ENCODE peak calls at places on chromosomes 13 and 19, in seven cellular contexts. P, M, V, N, L, R and G are unnamed samples. For H3K36me3 and H3K9me3, the result is how much of the 10 kb centered on the place peaks cover.

GRCh38 chr19:54248016-54248601 is 5.5 kb upstream of the LILRA6 start:
- DNase-seq in M (no peak), N (peak), R (no peak), P (no peak), V (no peak), L (no peak), G (no peak)

GRCh38 chr19:7413629-7414028 is 64.9 kb downstream of the ARHGEF18 start:
- DNase-seq in R (no peak), N (no peak), L (no peak), M (no peak), V (no peak), P (no peak), G (no peak)

GRCh38 chr13:32917504-32917903 is 98.7 kb upstream of the KL start:
- DNase-seq in L (no peak), V (no peak), P (no peak), M (no peak), N (no peak), R (no peak), G (no peak)

GRCh38 chr13:59891053-59891452 is 272.7 kb downstream of the DIAPH3 start:
- DNase-seq in V (no peak), P (no peak), L (no peak), R (no peak), N (no peak), M (no peak), G (no peak)

GRCh38 chr13:105336706-105337582 is 1198.5 kb downstream of the EFNB2 start:
- DNase-seq in L (no peak), M (no peak), R (no peak), V (no peak), N (peak), P (no peak), G (no peak)

GRCh38 chr13:97976551-97977375 is 23.3 kb downstream of the IPO5 start:
- DNase-seq in V (peak), R (no peak), N (no peak), P (no peak), M (no peak), L (no peak), G (no peak)

GRCh38 chr13:51541809-51542258 is 42.4 kb upstream of the WDFY2 start:
- DNase-seq in M (no peak), R (no peak), P (no peak), V (peak), N (no peak), L (no peak), G (peak)

GRCh38 chr19:56639217-56639616 is 3.7 kb upstream of the SMIM17 start:
- DNase-seq in R (no peak), V (no peak), P (peak), N (peak), M (no peak), L (no peak), G (no peak)

GRCh38 chr19:54517483-54517882 is 14.9 kb downstream of the LAIR2 start:
- DNase-seq in P (peak), R (peak), L (peak), M (no peak), N (peak), V (peak), G (peak)

GRCh38 chr13:28849441-28849840 is 29.3 kb downstream of the MTUS2 start:
- DNase-seq in P (no peak), M (no peak), L (no peak), N (no peak), R (no peak), V (no peak), G (no peak)

GRCh38 chr19:35522745-35523327 is 5.3 kb downstream of the SBSN start:
- DNase-seq in V (no peak), M (no peak), P (no peak), L (no peak), R (no peak), N (no peak), G (no peak)

GRCh38 chr19:39546599-39546998 is 6.6 kb upstream of the EID2 start:
- DNase-seq in N (no peak), V (no peak), L (no peak), M (no peak), R (no peak), P (no peak), G (no peak)

GRCh38 chr13:19845758-19846157 is 17.7 kb downstream of the ZMYM5 start:
- DNase-seq in P (no peak), R (peak), L (no peak), V (peak), N (peak), M (no peak), G (peak)

GRCh38 chr19:5491565-5491964 is 36.3 kb downstream of the ZNRF4 start:
- DNase-seq in M (no peak), N (no peak), P (no peak), V (no peak), R (no peak), L (no peak), G (no peak)

GRCh38 chr19:5951338-5951861 is 26.5 kb downstream of the RANBP3 start:
- DNase-seq in R (no peak), P (peak), N (no peak), V (no peak), L (no peak), M (no peak), G (no peak)

GRCh38 chr19:33469171-33470039 is 52.2 kb downstream of the PEPD start:
- DNase-seq in M (no peak), N (no peak), P (no peak), L (no peak), R (no peak), V (no peak), G (no peak)

GRCh38 chr13:30158774-30159445 is 148.4 kb downstream of the KATNAL1 start:
- DNase-seq in L (no peak), V (no peak), P (no peak), R (no peak), M (no peak), N (peak), G (peak)

GRCh38 chr19:38202504-38202903 is 21.5 kb downstream of the DPF1 start:
- DNase-seq in V (no peak), P (no peak), M (no peak), N (no peak), L (no peak), R (no peak), G (no peak)

DNA sequence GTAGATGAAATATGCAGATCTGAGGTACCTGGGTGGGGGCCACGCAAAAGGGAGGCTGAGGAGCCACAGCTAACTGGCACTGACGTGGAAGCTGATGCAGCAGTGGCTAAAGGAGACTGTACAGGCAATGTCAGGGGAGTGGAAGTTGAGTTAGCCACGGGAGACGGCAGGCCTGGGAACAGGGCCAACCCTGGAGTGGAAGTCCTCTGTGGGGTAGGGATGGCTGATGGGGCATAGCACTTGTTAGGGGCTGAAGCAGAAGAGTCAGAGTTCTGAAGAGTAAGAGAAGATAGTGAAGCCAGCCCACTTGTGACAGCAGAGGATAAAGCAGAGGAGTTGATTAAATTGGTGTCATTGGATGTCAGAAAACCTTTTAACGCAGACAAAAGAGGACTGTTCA is 22.8 kb upstream of the STOML3 start:
- DNase-seq in N (no peak), M (no peak), L (no peak), R (no peak), V (no peak), P (no peak), G (no peak)
- H3K36me3 ChIP-seq in N (half or more), M (under half), L (under half), R (under half), V (under half), P (under half), G (under half)

DNA sequence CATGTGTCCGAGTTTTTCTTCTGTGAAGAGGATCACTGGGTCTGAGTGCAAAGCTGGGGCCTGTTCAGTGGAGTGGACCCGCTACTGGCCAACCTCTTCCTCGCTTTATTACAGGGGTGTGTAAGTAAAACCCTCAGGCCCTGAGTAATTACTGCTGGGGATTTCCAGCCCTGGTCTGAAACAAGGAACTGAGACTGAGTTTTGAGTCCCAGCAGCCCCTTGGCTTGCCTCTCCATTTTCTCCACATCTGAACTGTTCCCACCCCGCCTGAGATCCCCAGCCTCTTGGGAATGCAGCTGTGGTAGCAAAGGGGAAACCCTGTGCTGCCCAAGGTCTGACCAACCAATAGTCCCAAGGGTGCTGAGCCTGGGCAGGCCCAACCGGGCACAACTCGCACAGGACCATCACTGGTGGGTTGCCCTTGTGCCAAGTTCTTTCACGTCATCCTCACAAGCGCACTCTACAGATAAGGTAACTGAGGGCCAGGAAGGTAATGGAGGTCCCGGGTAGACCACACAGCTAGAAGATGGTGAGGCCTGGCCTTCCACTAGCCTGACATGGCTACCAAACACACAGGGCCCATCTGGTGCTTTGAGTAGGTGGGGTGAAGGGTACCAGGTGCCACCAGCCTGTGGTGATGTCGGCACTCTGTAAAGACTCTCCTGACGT is 13.7 kb upstream of the SLC35E1 start:
- DNase-seq in N (no peak), M (no peak), P (no peak), V (peak), R (no peak), L (no peak), G (no peak)
- H3K4me3 ChIP-seq in N (no peak), M (no peak), P (no peak), V (no peak), R (no peak), L (no peak), G (no peak)

DNA sequence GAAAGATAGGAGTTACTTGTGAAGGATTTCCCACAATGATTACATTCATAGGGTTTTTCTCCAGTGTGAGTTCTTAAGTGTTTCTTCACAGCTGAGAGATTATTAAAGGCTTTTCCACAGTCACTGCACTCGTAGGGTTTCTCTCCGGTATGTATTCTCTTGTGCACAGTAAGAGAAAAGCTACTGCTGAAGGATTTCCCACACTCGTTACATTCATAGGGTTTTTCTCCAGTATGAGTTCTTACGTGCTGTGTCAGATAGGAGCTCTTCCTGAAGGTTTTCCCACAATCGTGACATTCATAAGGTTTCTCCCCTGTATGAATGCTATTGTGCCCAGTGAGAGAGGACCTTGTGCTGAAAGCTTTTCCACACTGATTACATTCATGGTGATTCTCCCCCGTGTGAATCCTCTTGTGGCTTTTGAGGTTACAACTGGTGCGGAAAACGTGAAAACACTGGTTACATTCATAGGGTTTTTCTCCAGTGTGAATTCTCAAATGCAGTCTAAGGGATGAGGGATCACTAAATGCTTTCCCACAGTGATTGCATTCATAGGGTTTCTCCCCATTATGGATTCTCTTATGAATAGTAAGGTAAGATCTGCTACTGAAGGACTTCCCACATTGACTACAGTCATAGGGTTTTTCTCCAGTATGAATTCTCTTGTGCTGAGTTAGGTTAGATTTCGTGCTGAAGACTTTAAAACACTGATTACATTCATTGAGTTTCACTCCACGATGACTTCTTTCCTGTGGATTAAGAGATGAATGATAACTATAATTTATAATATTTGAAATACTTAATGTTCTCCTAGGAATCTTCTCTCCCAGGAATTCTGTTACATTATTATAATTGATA is 20.6 kb downstream of the ZNF558 start:
- DNase-seq in P (no peak), R (no peak), L (no peak), V (no peak), N (no peak), M (no peak), G (no peak)
- H3K9me3 ChIP-seq in P (half or more), R (half or more), L (half or more), V (under half), N (under half), M (half or more), G (under half)

DNA sequence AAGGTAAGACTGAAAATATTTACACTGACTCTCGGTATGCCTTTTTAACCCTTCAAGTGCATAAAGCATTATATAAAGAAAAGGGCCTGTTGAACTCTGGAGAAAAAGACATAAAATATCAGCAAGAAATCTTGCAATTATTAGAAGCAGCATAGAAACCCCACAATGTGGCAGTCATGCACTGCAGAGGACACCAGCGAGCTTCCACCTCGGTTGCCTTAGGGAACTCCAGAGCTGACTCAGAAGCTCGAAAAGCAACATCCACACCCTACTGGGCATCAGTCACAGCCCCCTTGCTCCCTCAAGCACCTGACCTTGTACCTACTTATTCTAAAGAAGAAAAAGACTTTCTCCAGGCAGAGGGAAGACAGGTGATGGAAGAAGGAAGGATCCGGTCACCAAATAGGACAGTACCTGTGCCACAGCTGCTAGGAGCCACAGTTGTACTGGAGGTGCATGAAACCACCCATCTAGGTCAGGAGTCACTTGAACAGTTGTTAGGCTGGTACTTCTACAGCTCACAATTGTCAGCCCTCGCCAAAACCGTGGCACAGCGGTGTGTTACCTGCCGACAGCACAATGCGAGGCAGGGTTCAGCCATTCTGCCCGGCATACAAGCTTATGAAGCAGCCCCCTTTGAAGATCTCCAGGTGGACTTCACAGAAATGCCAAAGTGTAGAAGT is 2.9 kb downstream of the ZNF816 start:
- DNase-seq in P (no peak), L (no peak), M (no peak), R (no peak), N (no peak), V (no peak), G (no peak)
- H3K36me3 ChIP-seq in P (under half), L (under half), M (under half), R (under half), N (under half), V (under half), G (under half)

GRCh38 chr13:83423361-83423760 is 458.9 kb downstream of the SLITRK1 start:
- DNase-seq in P (no peak), L (no peak), R (no peak), M (no peak), N (no peak), V (no peak), G (no peak)
- H3K4me3 ChIP-seq in P (no peak), L (no peak), R (no peak), M (no peak), N (no peak), V (no peak), G (no peak)